ENCODE peak calls at places on chromosomes 2 and 18, in seven cellular contexts. T, A, J, L, F, N and Q are unnamed samples.

GRCh38 chr2:222950886-222951285 is 90.0 kb downstream of the ACSL3 start:
- DNase-seq in T (no peak), A (peak), J (no peak), L (no peak), F (no peak), N (no peak), Q (no peak)

GRCh38 chr2:188511346-188511745 is 219.7 kb downstream of the GULP1 start:
- DNase-seq in T (no peak), A (no peak), J (no peak), L (no peak), F (no peak), N (no peak), Q (no peak)

GRCh38 chr2:65277791-65278449 is 50.3 kb downstream of the ACTR2 start:
- DNase-seq in T (no peak), A (peak), J (no peak), L (no peak), F (peak), N (no peak), Q (no peak)

GRCh38 chr18:43651067-43651466 is 373.8 kb upstream of the SYT4 start:
- DNase-seq in T (no peak), A (no peak), J (no peak), L (no peak), F (no peak), N (no peak), Q (no peak)

GRCh38 chr18:35641916-35642315 is 60.4 kb downstream of the GALNT1 start:
- DNase-seq in T (no peak), A (peak), J (no peak), L (no peak), F (no peak), N (no peak), Q (no peak)

GRCh38 chr2:10331033-10331701 is 28.5 kb downstream of the HPCAL1 start:
- DNase-seq in T (peak), A (peak), J (peak), L (peak), F (no peak), N (peak), Q (peak)

GRCh38 chr18:63292844-63293683 is 26.5 kb downstream of the BCL2 start:
- DNase-seq in T (peak), A (no peak), J (peak), L (no peak), F (no peak), N (no peak), Q (peak)

GRCh38 chr2:85413592-85414421 is 3.6 kb upstream of the CAPG start:
- DNase-seq in T (peak), A (no peak), J (peak), L (no peak), F (peak), N (peak), Q (peak)

GRCh38 chr2:65437392-65438135 is 5.2 kb upstream of the SPRED2 start:
- DNase-seq in T (no peak), A (no peak), J (no peak), L (no peak), F (no peak), N (no peak), Q (no peak)

GRCh38 chr2:235085476-235085875 is 133.7 kb downstream of the SH3BP4 start:
- DNase-seq in T (no peak), A (no peak), J (no peak), L (no peak), F (no peak), N (no peak), Q (no peak)

GRCh38 chr2:19274439-19274838 is 84.0 kb downstream of the OSR1 start:
- DNase-seq in T (no peak), A (no peak), J (no peak), L (no peak), F (no peak), N (no peak), Q (no peak)

GRCh38 chr18:38690626-38691025 is 1125.0 kb upstream of the CELF4 start:
- DNase-seq in T (no peak), A (no peak), J (no peak), L (no peak), F (no peak), N (no peak), Q (no peak)

GRCh38 chr2:86442642-86443005 is 1.5 kb downstream of the KDM3A start:
- DNase-seq in T (peak), A (peak), J (peak), L (peak), F (peak), N (peak), Q (peak)

GRCh38 chr2:157751462-157752058 is 122.9 kb upstream of the ACVR1C start:
- DNase-seq in T (peak), A (peak), J (peak), L (no peak), F (no peak), N (peak), Q (no peak)

GRCh38 chr18:46278481-46279465 is 174.6 kb downstream of the HAUS1 start:
- DNase-seq in T (no peak), A (peak), J (no peak), L (no peak), F (no peak), N (no peak), Q (no peak)

GRCh38 chr18:48002933-48003365 is 72.5 kb upstream of the SMAD2 start:
- DNase-seq in T (no peak), A (peak), J (no peak), L (peak), F (peak), N (no peak), Q (no peak)

GRCh38 chr2:218444692-218445357 is 25.9 kb downstream of the VIL1 start:
- DNase-seq in T (no peak), A (peak), J (no peak), L (no peak), F (no peak), N (no peak), Q (no peak)

GRCh38 chr2:210072922-210073509 is 70.6 kb downstream of the RPE start:
- DNase-seq in T (no peak), A (peak), J (no peak), L (peak), F (peak), N (no peak), Q (no peak)

GRCh38 chr2:37768491-37768925 is 97.1 kb upstream of the CDC42EP3 start:
- DNase-seq in T (no peak), A (peak), J (no peak), L (no peak), F (no peak), N (no peak), Q (no peak)

GRCh38 chr2:191015229-191015628 is 1.3 kb upstream of the STAT1 start:
- DNase-seq in T (no peak), A (no peak), J (no peak), L (no peak), F (no peak), N (peak), Q (no peak)

GRCh38 chr2:112159454-112159921 is 21.3 kb downstream of the FBLN7 start:
- DNase-seq in T (no peak), A (no peak), J (no peak), L (no peak), F (no peak), N (no peak), Q (no peak)

GRCh38 chr2:17879137-17879912 is 858 bp downstream of the KCNS3 start:
- DNase-seq in T (peak), A (peak), J (peak), L (no peak), F (no peak), N (no peak), Q (no peak)

GRCh38 chr2:9206991-9207640 is 504 bp downstream of the ASAP2 start:
- DNase-seq in T (peak), A (no peak), J (no peak), L (no peak), F (peak), N (no peak), Q (no peak)

GRCh38 chr2:191038741-191039140 is 24.8 kb upstream of the STAT1 start:
- DNase-seq in T (no peak), A (no peak), J (no peak), L (no peak), F (no peak), N (no peak), Q (no peak)

GRCh38 chr18:74778191-74778847 is 180.6 kb downstream of the ZNF407 start:
- DNase-seq in T (no peak), A (no peak), J (no peak), L (no peak), F (no peak), N (no peak), Q (no peak)

GRCh38 chr2:10162586-10163497 is 40.3 kb downstream of the RRM2 start:
- DNase-seq in T (no peak), A (no peak), J (no peak), L (no peak), F (no peak), N (no peak), Q (no peak)

GRCh38 chr2:31282634-31283033 is 48.7 kb downstream of the EHD3 start:
- DNase-seq in T (no peak), A (peak), J (no peak), L (no peak), F (no peak), N (no peak), Q (no peak)

GRCh38 chr2:240399419-240400318 is 35.8 kb upstream of the GPC1 start:
- DNase-seq in T (no peak), A (no peak), J (no peak), L (no peak), F (no peak), N (no peak), Q (no peak)

GRCh38 chr2:217817466-217818292 is 185.1 kb downstream of the TNS1 start:
- DNase-seq in T (no peak), A (no peak), J (no peak), L (no peak), F (no peak), N (no peak), Q (no peak)

GRCh38 chr2:160635488-160635887 is 141.9 kb upstream of the RBMS1 start:
- DNase-seq in T (no peak), A (no peak), J (no peak), L (no peak), F (no peak), N (no peak), Q (no peak)

GRCh38 chr2:207587305-207587704 is 37.9 kb downstream of the METTL21A start:
- DNase-seq in T (no peak), A (no peak), J (no peak), L (no peak), F (no peak), N (no peak), Q (no peak)